ENCODE peak calls at places on chromosomes 11 and 22, in five cellular contexts. One of them, this sample, is unnamed.

GRCh38 chr11:20158597-20159257 is 1.5 kb downstream of the DBX1 start:
- DNase-seq in GM12878: no peak
- DNase-seq in K562: peak; percentile 36
- DNase-seq in A549: peak; percentile 28
- DNase-seq in HepG2: peak; percentile 6
- DNase-seq in this sample: peak; percentile 50

GRCh38 chr11:108872781-108873291 is 208.0 kb downstream of the DDX10 start:
- DNase-seq in K562: no peak
- DNase-seq in GM12878: no peak
- DNase-seq in HepG2: no peak
- DNase-seq in A549: no peak
- DNase-seq in this sample: peak; percentile 15

GRCh38 chr11:131858495-131858894 is 488.1 kb downstream of the NTM start:
- DNase-seq in K562: no peak
- DNase-seq in HepG2: no peak
- DNase-seq in A549: no peak
- DNase-seq in GM12878: no peak
- DNase-seq in this sample: no peak

GRCh38 chr11:133518702-133519264 is 13.5 kb downstream of the OPCML start:
- DNase-seq in A549: no peak
- DNase-seq in GM12878: no peak
- DNase-seq in HepG2: no peak
- DNase-seq in K562: no peak
- DNase-seq in this sample: no peak

GRCh38 chr22:31081963-31082605 is 966 bp downstream of the SMTN start:
- DNase-seq in K562: no peak
- DNase-seq in GM12878: no peak
- DNase-seq in HepG2: no peak
- DNase-seq in A549: no peak
- DNase-seq in this sample: peak; percentile 62

GRCh38 chr22:27113211-27114030 is 456.0 kb downstream of the MIAT start:
- DNase-seq in HepG2: peak; percentile 63
- DNase-seq in K562: no peak
- DNase-seq in A549: peak; percentile 87
- DNase-seq in GM12878: no peak
- DNase-seq in this sample: peak; percentile 97

GRCh38 chr11:13761712-13762111 is 93.2 kb downstream of the FAR1 start:
- DNase-seq in GM12878: no peak
- DNase-seq in K562: no peak
- DNase-seq in A549: no peak
- DNase-seq in HepG2: no peak
- DNase-seq in this sample: peak; percentile 44

GRCh38 chr11:877565-877964 is 33.0 kb downstream of the CHID1 start:
- DNase-seq in GM12878: no peak
- DNase-seq in K562: peak; percentile 74
- DNase-seq in HepG2: no peak
- DNase-seq in A549: peak; percentile 71
- DNase-seq in this sample: no peak

GRCh38 chr22:24703101-24703500 is 71.4 kb downstream of the PIWIL3 start:
- DNase-seq in GM12878: no peak
- DNase-seq in HepG2: peak; percentile 70
- DNase-seq in A549: no peak
- DNase-seq in K562: peak; percentile 12
- DNase-seq in this sample: peak; percentile 74

GRCh38 chr11:128298271-128298670 is 289.1 kb downstream of the ETS1 start:
- DNase-seq in A549: no peak
- DNase-seq in K562: no peak
- DNase-seq in GM12878: no peak
- DNase-seq in HepG2: no peak
- DNase-seq in this sample: no peak

GRCh38 chr11:68038718-68039525 is at the start of gene TCIRG1:
- DNase-seq in GM12878: peak; percentile 15
- DNase-seq in HepG2: peak; percentile 79
- DNase-seq in K562: peak; percentile 91
- DNase-seq in A549: peak; percentile 80
- DNase-seq in this sample: peak; percentile 70

GRCh38 chr11:128343870-128344269 is 243.5 kb downstream of the ETS1 start:
- DNase-seq in HepG2: no peak
- DNase-seq in GM12878: no peak
- DNase-seq in A549: no peak
- DNase-seq in K562: no peak
- DNase-seq in this sample: peak; percentile 41

GRCh38 chr11:108629274-108629673 is 35.6 kb upstream of the DDX10 start:
- DNase-seq in GM12878: no peak
- DNase-seq in HepG2: no peak
- DNase-seq in A549: no peak
- DNase-seq in K562: no peak
- DNase-seq in this sample: no peak

GRCh38 chr11:112012877-112013276 is 12.3 kb upstream of the DLAT start:
- DNase-seq in K562: peak; percentile 22
- DNase-seq in HepG2: peak; percentile 8
- DNase-seq in A549: no peak
- DNase-seq in GM12878: no peak
- DNase-seq in this sample: peak; percentile 52

GRCh38 chr11:71285111-71285510 is 32.7 kb upstream of the SHANK2 start:
- DNase-seq in K562: no peak
- DNase-seq in A549: no peak
- DNase-seq in GM12878: no peak
- DNase-seq in HepG2: no peak
- DNase-seq in this sample: no peak

GRCh38 chr11:31262761-31263160 is 106.8 kb downstream of the DCDC1 start:
- DNase-seq in HepG2: no peak
- DNase-seq in K562: no peak
- DNase-seq in A549: no peak
- DNase-seq in GM12878: no peak
- DNase-seq in this sample: peak; percentile 5

GRCh38 chr11:83223457-83223856 is 29.9 kb downstream of the ANKRD42 start:
- DNase-seq in A549: no peak
- DNase-seq in GM12878: no peak
- DNase-seq in K562: no peak
- DNase-seq in HepG2: no peak
- DNase-seq in this sample: no peak

GRCh38 chr11:83220279-83220678 is 26.8 kb downstream of the ANKRD42 start:
- DNase-seq in K562: no peak
- DNase-seq in HepG2: no peak
- DNase-seq in GM12878: no peak
- DNase-seq in A549: no peak
- DNase-seq in this sample: no peak

GRCh38 chr11:83222499-83222898 is 29.0 kb downstream of the ANKRD42 start:
- DNase-seq in GM12878: no peak
- DNase-seq in HepG2: no peak
- DNase-seq in K562: no peak
- DNase-seq in A549: no peak
- DNase-seq in this sample: peak; percentile 71

GRCh38 chr11:83221694-83222093 is 28.2 kb downstream of the ANKRD42 start:
- DNase-seq in HepG2: no peak
- DNase-seq in K562: no peak
- DNase-seq in GM12878: no peak
- DNase-seq in A549: no peak
- DNase-seq in this sample: no peak

GRCh38 chr11:83219095-83219494 is 25.6 kb downstream of the ANKRD42 start:
- DNase-seq in HepG2: peak; percentile 22
- DNase-seq in A549: peak; percentile 27
- DNase-seq in GM12878: no peak
- DNase-seq in K562: no peak
- DNase-seq in this sample: no peak
- TF ChIP-seq CTCF in HepG2: peak; percentile 80
- TF ChIP-seq CTCF in A549: peak; percentile 17
- TF ChIP-seq CTCF in GM12878: peak; percentile 25
- TF ChIP-seq CTCF in K562: peak; percentile 54
- TF ChIP-seq CTCF in this sample: peak; percentile 33

GRCh38 chr11:76524461-76524860 is 79.6 kb downstream of the EMSY start:
- DNase-seq in K562: no peak
- DNase-seq in GM12878: no peak
- DNase-seq in A549: no peak
- DNase-seq in HepG2: peak; percentile 36
- DNase-seq in this sample: peak; percentile 54
- TF ChIP-seq BHLHE40 in K562: no peak
- TF ChIP-seq BHLHE40 in GM12878: no peak
- TF ChIP-seq BHLHE40 in A549: no peak
- TF ChIP-seq BHLHE40 in HepG2: no peak
- TF ChIP-seq BHLHE40 in this sample: no peak

GRCh38 chr11:65013130-65013691 is 749 bp upstream of the ARL2 start:
- DNase-seq in A549: no peak
- DNase-seq in HepG2: peak; percentile 75
- DNase-seq in K562: peak; percentile 92
- DNase-seq in GM12878: no peak
- DNase-seq in this sample: peak; percentile 82

GRCh38 chr11:65017927-65018326 is 4.0 kb downstream of the ARL2 start:
- DNase-seq in A549: no peak
- DNase-seq in GM12878: no peak
- DNase-seq in HepG2: no peak
- DNase-seq in K562: no peak
- DNase-seq in this sample: no peak

GRCh38 chr11:65014146-65014960 is at the start of gene ARL2:
- DNase-seq in GM12878: no peak
- DNase-seq in K562: peak; percentile 90
- DNase-seq in A549: no peak
- DNase-seq in HepG2: peak; percentile 88
- DNase-seq in this sample: no peak

GRCh38 chr11:65016705-65017104 is 2.7 kb downstream of the ARL2 start:
- DNase-seq in A549: no peak
- DNase-seq in K562: no peak
- DNase-seq in HepG2: no peak
- DNase-seq in GM12878: no peak
- DNase-seq in this sample: no peak

DNA sequence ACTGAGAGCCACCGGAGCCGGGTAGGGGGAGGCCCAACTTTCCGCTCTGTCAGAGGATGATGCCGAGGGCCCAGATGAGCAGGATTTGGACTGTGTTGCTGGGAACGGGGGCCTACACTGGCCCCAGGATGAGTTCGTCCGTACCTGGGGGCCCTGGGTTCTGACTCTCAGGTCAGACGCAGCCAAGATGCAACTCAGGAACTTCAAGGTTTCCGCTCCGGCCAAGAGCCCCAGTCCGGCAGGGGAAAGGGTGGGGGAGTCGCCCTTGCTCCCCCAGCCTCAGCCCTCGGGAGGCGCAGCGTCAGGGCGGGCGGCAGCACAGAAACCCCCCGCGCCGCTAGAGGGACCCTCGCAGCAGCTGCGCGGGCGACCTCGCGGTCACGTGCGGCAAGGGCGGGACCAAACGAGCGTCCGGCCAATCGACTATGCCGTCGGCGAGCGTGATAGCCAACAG is 241 bp upstream of the ARL2 start:
- DNase-seq in K562: peak; percentile 89
- DNase-seq in HepG2: no peak
- DNase-seq in GM12878: peak; percentile 69
- DNase-seq in A549: peak; percentile 94
- DNase-seq in this sample: peak; percentile 87
- TF ChIP-seq CTCF in K562: peak; percentile 43
- TF ChIP-seq CTCF in HepG2: peak; percentile 69
- TF ChIP-seq CTCF in GM12878: peak; percentile 60
- TF ChIP-seq CTCF in A549: no peak
- TF ChIP-seq CTCF in this sample: no peak

DNA sequence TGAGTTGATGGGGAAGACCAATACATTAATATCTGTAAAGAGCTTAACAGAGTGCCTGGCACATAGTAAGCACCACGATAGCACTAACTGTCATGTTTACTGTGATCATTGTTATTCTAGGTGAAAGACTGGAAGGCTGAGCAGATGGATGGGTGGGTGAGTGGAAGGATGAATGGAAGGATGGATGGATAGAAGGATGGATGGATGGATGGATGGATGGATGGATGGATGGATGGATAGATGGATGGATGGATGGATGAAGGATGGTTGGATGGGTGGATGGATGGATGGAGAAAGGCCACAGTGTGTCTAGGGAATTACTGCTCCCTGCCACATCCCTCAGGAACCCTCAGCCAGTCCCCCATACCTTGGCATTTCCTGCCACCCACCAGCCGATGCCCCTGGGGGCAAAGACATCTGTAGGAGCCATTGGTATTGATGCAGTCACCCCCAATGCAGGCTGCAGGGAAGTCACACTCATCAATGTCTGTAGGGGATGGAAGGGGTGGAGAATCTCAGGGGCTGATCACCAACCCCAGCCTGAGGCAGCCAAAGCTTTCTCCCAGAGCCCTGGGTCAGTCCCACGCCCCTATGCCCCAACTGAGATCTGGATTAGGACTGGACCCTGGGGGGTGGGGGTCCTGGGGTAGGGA is 15.3 kb downstream of the LTBP3 start:
- DNase-seq in A549: no peak
- DNase-seq in GM12878: no peak
- DNase-seq in HepG2: no peak
- DNase-seq in K562: no peak
- DNase-seq in this sample: no peak
- TF ChIP-seq BHLHE40 in A549: no peak
- TF ChIP-seq BHLHE40 in GM12878: no peak
- TF ChIP-seq BHLHE40 in HepG2: no peak
- TF ChIP-seq BHLHE40 in K562: no peak
- TF ChIP-seq BHLHE40 in this sample: no peak

GRCh38 chr22:29205260-29205597 is 467 bp upstream of the EMID1 start:
- DNase-seq in A549: no peak
- DNase-seq in K562: no peak
- DNase-seq in HepG2: no peak
- DNase-seq in GM12878: no peak
- DNase-seq in this sample: no peak
- TF ChIP-seq CTCF in A549: no peak
- TF ChIP-seq CTCF in K562: no peak
- TF ChIP-seq CTCF in HepG2: no peak
- TF ChIP-seq CTCF in GM12878: no peak
- TF ChIP-seq CTCF in this sample: no peak

GRCh38 chr22:22616636-22617035 is 27.8 kb upstream of the GGTLC2 start:
- DNase-seq in GM12878: peak; percentile 61
- DNase-seq in A549: peak; percentile 40
- DNase-seq in K562: no peak
- DNase-seq in HepG2: no peak
- DNase-seq in this sample: no peak
- TF ChIP-seq BHLHE40 in GM12878: peak; percentile 85
- TF ChIP-seq BHLHE40 in A549: no peak
- TF ChIP-seq BHLHE40 in K562: no peak
- TF ChIP-seq BHLHE40 in HepG2: no peak
- TF ChIP-seq BHLHE40 in this sample: no peak

DNA sequence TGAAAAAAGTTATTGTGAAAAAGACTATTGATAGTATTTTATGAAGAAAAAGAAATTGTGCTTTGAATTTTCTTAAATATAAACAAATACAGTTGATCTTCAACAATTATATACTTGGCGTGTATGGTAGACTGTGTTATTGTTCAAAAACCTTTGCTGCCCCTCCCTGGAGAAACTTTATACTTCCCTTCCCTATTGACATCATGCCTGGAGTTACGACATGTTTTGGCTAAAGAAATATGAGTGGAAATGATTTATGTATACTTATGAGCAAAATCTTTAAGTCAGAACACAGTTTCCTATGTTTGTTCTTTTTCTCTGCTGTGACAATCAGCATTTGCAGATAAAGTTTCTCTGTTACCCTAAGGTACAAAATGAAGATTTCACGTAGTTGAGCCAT is 243.8 kb downstream of the TMEM135 start:
- DNase-seq in A549: peak; percentile 28
- DNase-seq in HepG2: peak; percentile 7
- DNase-seq in GM12878: no peak
- DNase-seq in K562: no peak
- DNase-seq in this sample: peak; percentile 77
- TF ChIP-seq CTCF in A549: peak; percentile 31
- TF ChIP-seq CTCF in HepG2: peak; percentile 15
- TF ChIP-seq CTCF in GM12878: no peak
- TF ChIP-seq CTCF in K562: peak; percentile 44
- TF ChIP-seq CTCF in this sample: peak; percentile 57